ENCODE peak calls at places on chromosomes 13 and 19, in eight cellular contexts. E, T, S, M, P, U, V and Q are unnamed samples.
A peak's percentile ranks its signal among the peaks of the same experiment; 100 is the strongest.

GRCh38 chr19:38264486-38265212 is at the start of gene SPINT2:
- DNase-seq in E (no peak), S (peak; percentile 42), M (no peak), U (peak; percentile 99), T (no peak), P (no peak), V (peak; percentile 97), Q (no peak)

GRCh38 chr13:46145950-46146349 is 36.0 kb downstream of the LCP1 start:
- DNase-seq in S (no peak), P (no peak), V (no peak), M (no peak), U (no peak), T (no peak), E (no peak), Q (no peak)

GRCh38 chr13:44197791-44198770 is 175.5 kb upstream of the SERP2 start:
- DNase-seq in U (no peak), M (peak; percentile 26), P (no peak), E (no peak), S (no peak), V (peak; percentile 71), T (no peak), Q (no peak)

GRCh38 chr13:48040059-48040458 is 2.5 kb downstream of the NUDT15 start:
- DNase-seq in M (no peak), U (no peak), P (no peak), T (no peak), S (no peak), V (no peak), E (no peak), Q (no peak)

GRCh38 chr19:19232231-19232630 is 20.5 kb downstream of the NCAN start:
- DNase-seq in S (no peak), T (no peak), P (no peak), E (no peak), U (no peak), V (no peak), M (no peak), Q (no peak)

GRCh38 chr13:107138468-107138867 is 570.5 kb upstream of the ARGLU1 start:
- DNase-seq in V (peak; percentile 12), T (no peak), U (no peak), M (no peak), E (no peak), S (no peak), P (no peak), Q (no peak)

GRCh38 chr13:71306821-71307220 is 560.2 kb downstream of the DACH1 start:
- DNase-seq in S (no peak), P (no peak), E (no peak), M (no peak), T (no peak), U (no peak), V (no peak), Q (no peak)

GRCh38 chr13:48750588-48751383 is 97.1 kb downstream of the CYSLTR2 start:
- DNase-seq in U (no peak), S (no peak), T (peak; percentile 44), P (no peak), E (no peak), V (no peak), M (no peak), Q (no peak)

GRCh38 chr19:10408511-10409291 is 5.4 kb upstream of the CDC37 start:
- DNase-seq in M (no peak), U (no peak), S (no peak), E (no peak), T (peak; percentile 87), P (no peak), V (no peak), Q (no peak)

GRCh38 chr19:43726736-43727592 is 11.1 kb downstream of the IRGC start:
- DNase-seq in E (no peak), S (no peak), U (no peak), T (no peak), V (no peak), P (no peak), M (no peak), Q (no peak)

GRCh38 chr13:28744091-28744536 is 25.3 kb upstream of the SLC46A3 start:
- DNase-seq in E (no peak), P (no peak), T (peak; percentile 71), S (no peak), V (no peak), M (no peak), U (no peak), Q (peak; percentile 20)

GRCh38 chr13:102777716-102778115 is 4.1 kb upstream of the TEX30 start:
- DNase-seq in U (no peak), M (no peak), T (no peak), S (no peak), P (no peak), E (no peak), V (no peak), Q (no peak)

GRCh38 chr19:3983936-3984583 is 1.2 kb downstream of the EEF2 start:
- DNase-seq in S (no peak), P (no peak), E (no peak), U (no peak), M (no peak), T (peak; percentile 60), V (peak; percentile 37), Q (no peak)

GRCh38 chr13:51643114-51643881 is 59.0 kb downstream of the WDFY2 start:
- DNase-seq in V (no peak), P (no peak), S (no peak), E (peak; percentile 84), M (no peak), U (no peak), T (no peak), Q (peak; percentile 93)

GRCh38 chr19:52237771-52238400 is 31.5 kb upstream of the ZNF766 start:
- DNase-seq in P (no peak), T (peak; percentile 63), M (peak; percentile 41), U (peak; percentile 61), E (peak; percentile 26), V (peak; percentile 69), S (peak; percentile 45), Q (no peak)

GRCh38 chr19:49554701-49555181 is 25.6 kb downstream of the NOSIP start:
- DNase-seq in T (no peak), U (no peak), P (no peak), S (no peak), M (no peak), V (no peak), E (no peak), Q (no peak)

GRCh38 chr13:48532146-48532472 is 771 bp downstream of the RCBTB2 start:
- DNase-seq in U (no peak), E (peak; percentile 9), P (no peak), M (no peak), V (no peak), S (no peak), T (no peak), Q (no peak)

GRCh38 chr19:36668646-36669045 is 2.0 kb upstream of the ZNF461 start:
- DNase-seq in S (no peak), E (no peak), V (no peak), M (no peak), P (no peak), U (no peak), T (no peak), Q (no peak)

GRCh38 chr19:50252111-50252886 is 48.9 kb downstream of the MYH14 start:
- DNase-seq in T (peak; percentile 29), E (no peak), S (no peak), V (no peak), P (no peak), M (no peak), U (no peak), Q (no peak)

GRCh38 chr13:39039033-39039432 is 777 bp downstream of the NHLRC3 start:
- DNase-seq in P (no peak), M (no peak), U (no peak), E (no peak), T (no peak), V (no peak), S (no peak), Q (no peak)

GRCh38 chr13:99214232-99214631 is 13.6 kb downstream of the UBAC2 start:
- DNase-seq in S (no peak), U (no peak), P (no peak), T (no peak), V (no peak), E (no peak), M (no peak), Q (peak; percentile 58)

GRCh38 chr19:17448190-17448967 is at the start of gene TMEM221:
- DNase-seq in M (peak; percentile 30), V (peak; percentile 52), E (no peak), P (no peak), U (no peak), T (peak; percentile 69), S (no peak), Q (no peak)